ENCODE peak calls at places on chromosomes 11 and 22, in ten cellular contexts. One of them, this sample, is unnamed.

GRCh38 chr11:128757235-128757711 is 63.4 kb downstream of the FLI1 start:
- DNase-seq in CD8-positive, alpha-beta T cell: peak
- DNase-seq in AML-193: peak
- DNase-seq in SW480: peak
- DNase-seq in skeletal muscle cell: no peak
- DNase-seq in effector memory CD4-positive, alpha-beta T cell: peak
- DNase-seq in WTC11: peak
- DNase-seq in amniotic stem cell: no peak
- DNase-seq in fibroblast of villous mesenchyme: peak
- DNase-seq in GM03348: no peak
- DNase-seq in this sample: peak

GRCh38 chr22:29690481-29690880 is 29.3 kb upstream of the CABP7 start:
- DNase-seq in CD8-positive, alpha-beta T cell: no peak
- DNase-seq in AML-193: no peak
- DNase-seq in SW480: no peak
- DNase-seq in skeletal muscle cell: peak
- DNase-seq in effector memory CD4-positive, alpha-beta T cell: no peak
- DNase-seq in WTC11: no peak
- DNase-seq in amniotic stem cell: no peak
- DNase-seq in fibroblast of villous mesenchyme: no peak
- DNase-seq in GM03348: no peak
- DNase-seq in this sample: no peak

GRCh38 chr11:43998308-43998707 is 49.5 kb upstream of the ACCSL start:
- DNase-seq in CD8-positive, alpha-beta T cell: no peak
- DNase-seq in AML-193: no peak
- DNase-seq in SW480: no peak
- DNase-seq in skeletal muscle cell: no peak
- DNase-seq in effector memory CD4-positive, alpha-beta T cell: no peak
- DNase-seq in WTC11: no peak
- DNase-seq in amniotic stem cell: no peak
- DNase-seq in fibroblast of villous mesenchyme: no peak
- DNase-seq in GM03348: no peak
- DNase-seq in this sample: no peak

GRCh38 chr11:19978668-19979518 is 181.4 kb downstream of the DBX1 start:
- DNase-seq in CD8-positive, alpha-beta T cell: no peak
- DNase-seq in AML-193: no peak
- DNase-seq in SW480: peak
- DNase-seq in skeletal muscle cell: peak
- DNase-seq in effector memory CD4-positive, alpha-beta T cell: no peak
- DNase-seq in WTC11: no peak
- DNase-seq in amniotic stem cell: peak
- DNase-seq in fibroblast of villous mesenchyme: peak
- DNase-seq in GM03348: peak
- DNase-seq in this sample: no peak

GRCh38 chr22:30309981-30310672 is 16.6 kb downstream of the TBC1D10A start:
- DNase-seq in CD8-positive, alpha-beta T cell: peak
- DNase-seq in AML-193: no peak
- DNase-seq in SW480: no peak
- DNase-seq in skeletal muscle cell: no peak
- DNase-seq in effector memory CD4-positive, alpha-beta T cell: no peak
- DNase-seq in WTC11: no peak
- DNase-seq in amniotic stem cell: no peak
- DNase-seq in fibroblast of villous mesenchyme: peak
- DNase-seq in GM03348: peak
- DNase-seq in this sample: no peak

GRCh38 chr22:31637938-31638618 is 23.9 kb downstream of the PISD start:
- DNase-seq in CD8-positive, alpha-beta T cell: no peak
- DNase-seq in AML-193: peak
- DNase-seq in SW480: no peak
- DNase-seq in skeletal muscle cell: no peak
- DNase-seq in effector memory CD4-positive, alpha-beta T cell: no peak
- DNase-seq in WTC11: no peak
- DNase-seq in amniotic stem cell: no peak
- DNase-seq in fibroblast of villous mesenchyme: no peak
- DNase-seq in GM03348: peak
- DNase-seq in this sample: no peak

GRCh38 chr11:862028-862703 is 19.5 kb downstream of the TSPAN4 start:
- DNase-seq in CD8-positive, alpha-beta T cell: no peak
- DNase-seq in AML-193: no peak
- DNase-seq in SW480: no peak
- DNase-seq in skeletal muscle cell: no peak
- DNase-seq in effector memory CD4-positive, alpha-beta T cell: no peak
- DNase-seq in WTC11: peak
- DNase-seq in amniotic stem cell: no peak
- DNase-seq in fibroblast of villous mesenchyme: no peak
- DNase-seq in GM03348: no peak
- DNase-seq in this sample: no peak

GRCh38 chr11:120413480-120413879 is 77.3 kb downstream of the ARHGEF12 start:
- DNase-seq in CD8-positive, alpha-beta T cell: no peak
- DNase-seq in AML-193: no peak
- DNase-seq in SW480: no peak
- DNase-seq in skeletal muscle cell: peak
- DNase-seq in effector memory CD4-positive, alpha-beta T cell: no peak
- DNase-seq in WTC11: no peak
- DNase-seq in amniotic stem cell: peak
- DNase-seq in fibroblast of villous mesenchyme: peak
- DNase-seq in GM03348: peak
- DNase-seq in this sample: no peak

GRCh38 chr11:35237345-35237744 is 98.4 kb downstream of the CD44 start:
- DNase-seq in CD8-positive, alpha-beta T cell: no peak
- DNase-seq in AML-193: no peak
- DNase-seq in SW480: no peak
- DNase-seq in skeletal muscle cell: no peak
- DNase-seq in effector memory CD4-positive, alpha-beta T cell: no peak
- DNase-seq in WTC11: no peak
- DNase-seq in amniotic stem cell: no peak
- DNase-seq in fibroblast of villous mesenchyme: no peak
- DNase-seq in GM03348: no peak
- DNase-seq in this sample: no peak

This sample was measured in T-helper 9 cell.